ENCODE peak calls at places on chromosome 12, in four cellular contexts. One of them, this sample, is unnamed.

GRCh38 chr12:28104893-28105864 is 85.1 kb upstream of the CCDC91 start:
- DNase-seq in cardiac muscle cell: no peak
- DNase-seq in fibroblast of pulmonary artery: no peak
- DNase-seq in BJ: no peak
- DNase-seq in this sample: no peak

GRCh38 chr12:128571906-128572305 is 251.9 kb downstream of the SLC15A4 start:
- DNase-seq in cardiac muscle cell: no peak
- DNase-seq in fibroblast of pulmonary artery: no peak
- DNase-seq in BJ: no peak
- DNase-seq in this sample: no peak

GRCh38 chr12:44842669-44843068 is 33.4 kb downstream of the NELL2 start:
- DNase-seq in cardiac muscle cell: no peak
- DNase-seq in fibroblast of pulmonary artery: no peak
- DNase-seq in BJ: no peak
- DNase-seq in this sample: no peak

GRCh38 chr12:32502693-32503510 is 103.5 kb downstream of the FGD4 start:
- DNase-seq in cardiac muscle cell: no peak
- DNase-seq in fibroblast of pulmonary artery: peak; percentile 94
- DNase-seq in BJ: peak; percentile 57
- DNase-seq in this sample: peak; percentile 85

GRCh38 chr12:111245701-111246476 is 123.0 kb downstream of the PHETA1 start:
- DNase-seq in cardiac muscle cell: no peak
- DNase-seq in fibroblast of pulmonary artery: no peak
- DNase-seq in BJ: no peak
- DNase-seq in this sample: no peak

GRCh38 chr12:130521375-130522124 is 183.9 kb downstream of the PIWIL1 start:
- DNase-seq in cardiac muscle cell: no peak
- DNase-seq in fibroblast of pulmonary artery: no peak
- DNase-seq in BJ: no peak
- DNase-seq in this sample: no peak

GRCh38 chr12:2129076-2129475 is 76.3 kb downstream of the CACNA1C start:
- DNase-seq in cardiac muscle cell: no peak
- DNase-seq in fibroblast of pulmonary artery: no peak
- DNase-seq in BJ: peak; percentile 78
- DNase-seq in this sample: peak; percentile 94

GRCh38 chr12:105676694-105677093 is 346.2 kb downstream of the C12orf75 start:
- DNase-seq in cardiac muscle cell: no peak
- DNase-seq in fibroblast of pulmonary artery: no peak
- DNase-seq in BJ: no peak
- DNase-seq in this sample: no peak

GRCh38 chr12:93601591-93601990 is 29.1 kb downstream of the SOCS2 start:
- DNase-seq in cardiac muscle cell: no peak
- DNase-seq in fibroblast of pulmonary artery: no peak
- DNase-seq in BJ: no peak
- DNase-seq in this sample: no peak

GRCh38 chr12:93599192-93599591 is 26.7 kb downstream of the SOCS2 start:
- DNase-seq in cardiac muscle cell: no peak
- DNase-seq in fibroblast of pulmonary artery: no peak
- DNase-seq in BJ: no peak
- DNase-seq in this sample: no peak

GRCh38 chr12:93608313-93608712 is 35.8 kb downstream of the SOCS2 start:
- DNase-seq in cardiac muscle cell: no peak
- DNase-seq in fibroblast of pulmonary artery: no peak
- DNase-seq in BJ: no peak
- DNase-seq in this sample: no peak

GRCh38 chr12:93602897-93603668 is 30.6 kb downstream of the SOCS2 start:
- DNase-seq in cardiac muscle cell: no peak
- DNase-seq in fibroblast of pulmonary artery: no peak
- DNase-seq in BJ: no peak
- DNase-seq in this sample: no peak

GRCh38 chr12:93603762-93604161 is 31.3 kb downstream of the SOCS2 start:
- DNase-seq in cardiac muscle cell: no peak
- DNase-seq in fibroblast of pulmonary artery: no peak
- DNase-seq in BJ: no peak
- DNase-seq in this sample: no peak
- TF ChIP-seq CTCF in cardiac muscle cell: no peak
- TF ChIP-seq CTCF in fibroblast of pulmonary artery: no peak
- TF ChIP-seq CTCF in BJ: no peak
- TF ChIP-seq CTCF in this sample: no peak

GRCh38 chr12:93136243-93137015 is 207.3 kb upstream of the EEA1 start:
- DNase-seq in cardiac muscle cell: no peak
- DNase-seq in fibroblast of pulmonary artery: no peak
- DNase-seq in BJ: no peak
- DNase-seq in this sample: no peak

GRCh38 chr12:93134175-93134574 is 205.1 kb upstream of the EEA1 start:
- DNase-seq in cardiac muscle cell: no peak
- DNase-seq in fibroblast of pulmonary artery: no peak
- DNase-seq in BJ: no peak
- DNase-seq in this sample: no peak

GRCh38 chr12:93133361-93133760 is 204.3 kb upstream of the EEA1 start:
- DNase-seq in cardiac muscle cell: no peak
- DNase-seq in fibroblast of pulmonary artery: no peak
- DNase-seq in BJ: no peak
- DNase-seq in this sample: no peak

GRCh38 chr12:93135286-93136239 is 206.5 kb upstream of the EEA1 start:
- DNase-seq in cardiac muscle cell: no peak
- DNase-seq in fibroblast of pulmonary artery: no peak
- DNase-seq in BJ: no peak
- DNase-seq in this sample: peak; percentile 52

DNA sequence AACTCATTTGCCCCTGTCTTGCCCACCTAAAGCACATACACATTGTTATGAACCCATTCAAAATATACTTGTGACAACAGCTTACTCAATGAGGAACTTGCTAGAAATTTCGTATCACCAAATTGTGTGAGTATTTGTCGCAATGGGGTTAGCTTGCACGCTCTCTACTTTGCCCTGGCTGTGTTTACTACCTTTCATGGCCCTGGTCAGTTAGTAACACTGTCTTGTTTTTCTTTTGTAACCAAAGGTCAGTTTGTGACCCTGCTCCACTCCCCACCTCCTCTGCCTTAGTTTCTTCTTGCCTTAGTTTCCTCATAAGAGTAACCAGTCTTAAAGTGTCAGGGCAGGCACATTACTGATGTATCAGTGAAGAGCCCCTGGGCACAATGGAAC is 205.8 kb upstream of the EEA1 start:
- DNase-seq in cardiac muscle cell: no peak
- DNase-seq in fibroblast of pulmonary artery: no peak
- DNase-seq in BJ: no peak
- DNase-seq in this sample: no peak
- H3K4me3 ChIP-seq in cardiac muscle cell: no peak overlapping the region
- H3K4me3 ChIP-seq in fibroblast of pulmonary artery: no peak overlapping the region
- H3K4me3 ChIP-seq in BJ: no peak overlapping the region
- H3K4me3 ChIP-seq in this sample: no peak overlapping the region

DNA sequence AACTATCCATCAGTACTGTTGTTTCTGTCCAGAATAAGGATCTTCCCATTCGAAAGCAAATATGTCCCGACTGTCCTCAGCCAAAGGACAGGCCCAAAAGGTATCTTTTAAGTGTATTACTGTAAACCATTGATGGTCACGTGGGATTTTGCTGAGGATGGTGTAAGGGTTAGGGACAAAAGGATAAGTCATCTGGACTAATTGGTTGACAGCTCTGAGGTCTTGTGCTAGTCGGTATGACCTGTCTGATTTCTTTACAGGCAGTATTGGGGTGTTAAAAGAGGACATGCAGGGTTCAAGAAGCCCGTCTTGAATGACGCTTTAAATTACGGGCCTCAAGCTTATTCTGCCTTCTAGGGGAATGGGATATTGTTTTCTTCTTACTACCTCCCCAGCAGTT is 24.4 kb downstream of the CLEC2A start:
- DNase-seq in cardiac muscle cell: no peak
- DNase-seq in fibroblast of pulmonary artery: no peak
- DNase-seq in BJ: no peak
- DNase-seq in this sample: no peak
- TF ChIP-seq CTCF in cardiac muscle cell: no peak
- TF ChIP-seq CTCF in fibroblast of pulmonary artery: no peak
- TF ChIP-seq CTCF in BJ: no peak
- TF ChIP-seq CTCF in this sample: no peak

GRCh38 chr12:26122681-26123481 is 2.0 kb downstream of the BHLHE41 start:
- DNase-seq in cardiac muscle cell: peak; percentile 63
- DNase-seq in fibroblast of pulmonary artery: peak; percentile 82
- DNase-seq in BJ: no peak
- DNase-seq in this sample: peak; percentile 78

GRCh38 chr12:26121841-26122680 is 2.8 kb downstream of the BHLHE41 start:
- DNase-seq in cardiac muscle cell: peak; percentile 38
- DNase-seq in fibroblast of pulmonary artery: peak; percentile 33
- DNase-seq in BJ: no peak
- DNase-seq in this sample: peak; percentile 17

GRCh38 chr12:26119391-26119981 is 5.4 kb downstream of the BHLHE41 start:
- DNase-seq in cardiac muscle cell: peak; percentile 53
- DNase-seq in fibroblast of pulmonary artery: peak; percentile 83
- DNase-seq in BJ: no peak
- DNase-seq in this sample: peak; percentile 48

GRCh38 chr12:26121323-26121740 is 3.5 kb downstream of the BHLHE41 start:
- DNase-seq in cardiac muscle cell: no peak
- DNase-seq in fibroblast of pulmonary artery: no peak
- DNase-seq in BJ: no peak
- DNase-seq in this sample: no peak

GRCh38 chr12:26120561-26121274 is 4.1 kb downstream of the BHLHE41 start:
- DNase-seq in cardiac muscle cell: no peak
- DNase-seq in fibroblast of pulmonary artery: no peak
- DNase-seq in BJ: no peak
- DNase-seq in this sample: no peak
- H3K4me3 ChIP-seq in cardiac muscle cell: no peak overlapping the region
- H3K4me3 ChIP-seq in fibroblast of pulmonary artery: no peak overlapping the region
- H3K4me3 ChIP-seq in BJ: no peak overlapping the region
- H3K4me3 ChIP-seq in this sample: no peak overlapping the region

GRCh38 chr12:12788675-12789368 is 3.4 kb downstream of the APOLD1 start:
- DNase-seq in cardiac muscle cell: peak; percentile 86
- DNase-seq in fibroblast of pulmonary artery: peak; percentile 88
- DNase-seq in BJ: no peak
- DNase-seq in this sample: peak; percentile 66
- TF ChIP-seq CTCF in cardiac muscle cell: peak; percentile 74
- TF ChIP-seq CTCF in fibroblast of pulmonary artery: peak; percentile 68
- TF ChIP-seq CTCF in BJ: peak; percentile 71
- TF ChIP-seq CTCF in this sample: peak; percentile 62

GRCh38 chr12:114698566-114699163 is 14.7 kb upstream of the TBX3 start:
- DNase-seq in cardiac muscle cell: no peak
- DNase-seq in fibroblast of pulmonary artery: no peak
- DNase-seq in BJ: no peak
- DNase-seq in this sample: no peak
- H3K4me3 ChIP-seq in cardiac muscle cell: peak overlapping the region; percentile 21
- H3K4me3 ChIP-seq in fibroblast of pulmonary artery: peak overlapping the region; percentile 39
- H3K4me3 ChIP-seq in BJ: peak overlapping the region; percentile 46
- H3K4me3 ChIP-seq in this sample: peak overlapping the region; percentile 52

DNA sequence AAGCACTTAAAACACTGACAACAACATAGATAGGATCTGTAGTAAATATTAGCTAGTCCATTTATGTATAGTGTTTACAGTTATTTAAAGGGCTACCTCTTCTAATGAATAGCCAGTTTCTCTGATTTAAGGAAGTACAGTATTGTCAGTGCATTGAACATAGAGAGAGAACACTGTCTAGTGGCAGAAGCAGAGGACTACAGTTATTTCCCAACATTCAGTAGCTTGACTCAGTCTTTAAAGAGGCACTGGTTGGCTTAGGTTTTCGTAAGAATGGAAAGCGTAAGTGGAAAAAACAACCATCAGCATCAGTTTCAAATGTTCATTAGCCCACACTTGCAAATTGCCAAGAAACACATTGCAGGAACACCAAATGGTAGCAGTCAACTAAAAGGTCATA is 125.0 kb upstream of the HMGA2 start:
- DNase-seq in cardiac muscle cell: no peak
- DNase-seq in fibroblast of pulmonary artery: peak; percentile 75
- DNase-seq in BJ: no peak
- DNase-seq in this sample: peak; percentile 69
- TF ChIP-seq CTCF in cardiac muscle cell: peak; percentile 53
- TF ChIP-seq CTCF in fibroblast of pulmonary artery: peak; percentile 63
- TF ChIP-seq CTCF in BJ: peak; percentile 57
- TF ChIP-seq CTCF in this sample: peak; percentile 49

DNA sequence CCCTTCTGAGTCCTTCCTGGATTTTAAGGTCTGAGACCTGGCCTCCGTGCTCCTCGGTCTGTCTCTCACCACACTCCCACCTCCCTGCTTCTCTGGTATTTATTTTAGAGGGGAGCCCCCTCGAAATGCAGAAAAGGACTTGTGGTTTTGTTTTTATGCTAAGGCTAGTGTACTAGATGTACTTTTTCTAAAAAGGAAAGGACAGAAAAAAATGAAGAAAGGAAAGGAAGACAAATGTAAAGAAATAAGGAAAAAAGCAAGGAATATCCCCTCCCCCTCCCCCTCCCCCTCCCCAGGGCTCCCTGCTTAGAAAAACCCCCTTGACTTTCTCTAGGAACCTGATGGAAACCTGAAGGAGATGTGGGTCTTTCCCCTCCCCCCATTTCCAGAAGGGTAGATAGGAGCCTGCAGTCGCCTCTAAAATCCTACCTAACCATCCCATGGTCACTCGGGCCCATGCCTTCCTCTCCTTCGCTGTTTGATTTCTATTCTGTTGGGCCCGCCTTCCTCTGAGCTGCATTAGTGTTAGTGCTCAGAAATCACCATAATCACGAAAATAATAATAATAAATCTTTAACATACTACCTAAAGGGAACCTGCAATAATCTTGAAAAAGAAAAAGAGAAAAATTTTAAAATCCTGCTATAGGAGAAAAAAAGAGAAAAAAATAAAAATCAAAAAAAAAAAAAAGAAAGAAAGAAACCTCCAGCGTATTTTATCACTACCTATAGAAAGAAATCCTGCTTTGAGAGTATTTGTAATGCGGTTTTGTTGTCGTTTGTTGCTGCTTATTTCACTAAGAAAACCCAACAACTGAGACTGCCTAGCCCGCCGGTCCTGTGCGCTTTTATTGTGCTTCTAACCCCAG is 3.1 kb downstream of the HOXC8 start:
- DNase-seq in cardiac muscle cell: no peak
- DNase-seq in fibroblast of pulmonary artery: no peak
- DNase-seq in BJ: no peak
- DNase-seq in this sample: no peak
- H3K4me3 ChIP-seq in cardiac muscle cell: no peak overlapping the region
- H3K4me3 ChIP-seq in fibroblast of pulmonary artery: no peak overlapping the region
- H3K4me3 ChIP-seq in BJ: no peak overlapping the region
- H3K4me3 ChIP-seq in this sample: no peak overlapping the region

GRCh38 chr12:402127-402456 is 648 bp downstream of the CCDC77 start:
- DNase-seq in cardiac muscle cell: peak; percentile 32
- DNase-seq in fibroblast of pulmonary artery: peak; percentile 49
- DNase-seq in BJ: no peak
- DNase-seq in this sample: peak; percentile 25
- TF ChIP-seq CTCF in cardiac muscle cell: peak; percentile 40
- TF ChIP-seq CTCF in fibroblast of pulmonary artery: peak; percentile 48
- TF ChIP-seq CTCF in BJ: peak; percentile 50
- TF ChIP-seq CTCF in this sample: peak; percentile 40

This sample was measured in foreskin fibroblast.